ENCODE peak calls at places on chromosomes 11 and 22, in five cellular contexts. J is neuronal stem cell, A is mesenchymal stem cell, G is H9, M is H1. L is an unnamed sample.

GRCh38 chr22:22579869-22580604 is 21.0 kb upstream of the PRAME start:
- DNase-seq in J (no peak), A (no peak), M (no peak), G (no peak), L (no peak)

GRCh38 chr22:47337161-47337621 is 574.7 kb downstream of the TBC1D22A start:
- DNase-seq in G (no peak), A (no peak), M (no peak), J (no peak), L (no peak)

GRCh38 chr11:125110996-125111340 is 458 bp downstream of the TMEM218 start:
- DNase-seq in A (no peak), M (no peak), J (no peak), G (no peak), L (no peak)

GRCh38 chr11:69967484-69967883 is 110.6 kb upstream of the ANO1 start:
- DNase-seq in M (no peak), J (no peak), A (no peak), G (no peak), L (no peak)

GRCh38 chr11:44306469-44307244 is 3.3 kb downstream of the ALX4 start:
- DNase-seq in A (no peak), G (no peak), M (no peak), J (no peak), L (no peak)

GRCh38 chr11:108912587-108912986 is 247.7 kb downstream of the DDX10 start:
- DNase-seq in A (peak), J (no peak), G (no peak), M (no peak), L (peak)

GRCh38 chr11:2781413-2782274 is 81.8 kb upstream of the KCNQ1OT1 start:
- DNase-seq in J (no peak), G (no peak), M (no peak), A (peak), L (no peak)

GRCh38 chr11:68355471-68355870 is 43.1 kb downstream of the LRP5 start:
- DNase-seq in J (no peak), G (no peak), A (no peak), M (no peak), L (no peak)

GRCh38 chr11:73374130-73374529 is 2.1 kb upstream of the RELT start:
- DNase-seq in M (no peak), A (peak), G (no peak), J (no peak), L (peak)

GRCh38 chr11:1560011-1560579 is 12.0 kb downstream of the DUSP8 start:
- DNase-seq in M (no peak), G (peak), J (no peak), A (no peak), L (no peak)

GRCh38 chr11:62353841-62354240 is 16.6 kb downstream of the ASRGL1 start:
- DNase-seq in G (no peak), A (no peak), M (no peak), J (no peak), L (no peak)

GRCh38 chr11:69501891-69502860 is 20.7 kb downstream of the LINC01488 start:
- DNase-seq in J (no peak), G (no peak), A (no peak), M (no peak), L (no peak)

GRCh38 chr22:34475886-34476285 is 555.6 kb upstream of the LARGE1 start:
- DNase-seq in J (no peak), A (no peak), M (no peak), G (no peak), L (no peak)
- H2BK12ac ChIP-seq in J (no peak), A (no peak), M (no peak), G (no peak), L (no peak)

GRCh38 chr11:488579-488978 is 18.5 kb downstream of the RNH1 start:
- DNase-seq in M (no peak), A (no peak), G (no peak), J (no peak), L (no peak)
- H2BK12ac ChIP-seq in M (no peak), A (no peak), G (no peak), J (no peak), L (no peak)

GRCh38 chr22:17239156-17239701 is 20.0 kb upstream of the ADA2 start:
- DNase-seq in J (no peak), G (no peak), A (no peak), M (no peak), L (peak)

GRCh38 chr22:17235149-17235655 is 16.0 kb upstream of the ADA2 start:
- DNase-seq in M (peak), J (no peak), A (no peak), G (peak), L (no peak)

GRCh38 chr22:17235861-17236260 is 16.6 kb upstream of the ADA2 start:
- DNase-seq in G (no peak), M (no peak), J (no peak), A (no peak), L (no peak)

GRCh38 chr22:17234144-17234623 is 14.9 kb upstream of the ADA2 start:
- DNase-seq in A (no peak), M (peak), G (peak), J (peak), L (no peak)

DNA sequence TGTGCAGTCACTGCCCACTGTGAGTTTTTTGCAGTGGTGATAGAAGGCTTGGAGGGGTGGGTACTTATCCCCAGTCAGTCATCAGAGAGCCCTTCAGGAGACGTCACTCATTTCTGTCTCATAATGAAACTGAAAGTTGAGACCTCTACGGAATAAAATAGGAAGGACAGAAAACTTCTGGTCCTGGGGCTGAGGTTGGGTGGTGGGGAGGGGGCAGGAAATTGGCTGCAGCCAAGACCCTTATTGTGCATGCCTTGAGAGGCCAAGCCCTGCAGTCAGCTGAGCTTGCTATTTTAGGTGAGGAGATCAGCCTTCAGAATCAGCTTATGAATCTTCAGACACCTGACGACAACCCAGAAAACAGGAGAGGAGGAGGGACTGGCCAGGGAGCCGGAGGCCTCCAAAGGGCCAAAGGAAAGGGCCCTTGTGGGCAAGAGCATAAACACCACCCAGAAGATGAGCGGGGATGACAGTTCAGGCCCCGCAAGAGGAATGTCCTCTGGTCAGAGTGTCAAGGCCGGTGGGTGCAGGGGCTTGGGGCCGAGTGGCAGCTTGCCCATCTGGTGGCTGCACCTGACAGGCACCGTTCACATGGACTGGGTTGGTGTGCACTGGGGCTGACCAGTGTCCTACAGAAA is 17.9 kb upstream of the ADA2 start:
- DNase-seq in M (no peak), A (no peak), J (no peak), G (no peak), L (peak)
- H2BK12ac ChIP-seq in M (peak), A (no peak), J (no peak), G (no peak), L (no peak)

DNA sequence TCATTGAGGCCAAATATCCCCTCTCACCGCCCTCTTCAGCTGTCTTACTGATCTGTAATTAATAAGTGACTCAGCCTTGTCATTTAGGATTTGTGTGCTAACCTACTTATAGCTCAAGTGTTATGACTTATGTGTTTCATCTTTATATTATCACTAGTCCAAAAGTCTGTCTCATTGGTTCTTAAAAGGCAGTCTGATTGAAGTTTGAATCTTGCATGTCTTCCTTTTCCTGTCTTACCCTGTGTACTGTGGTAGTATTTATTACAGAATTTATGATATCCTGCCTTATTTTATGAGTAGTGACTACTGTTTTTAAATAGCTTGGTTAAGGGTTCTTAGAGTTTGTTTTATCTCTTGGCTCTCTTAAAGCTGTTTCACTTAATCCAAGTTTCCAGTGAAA is 6.3 kb downstream of the DEPDC7 start:
- DNase-seq in M (no peak), G (no peak), J (no peak), A (no peak), L (no peak)
- H2BK12ac ChIP-seq in M (no peak), G (no peak), J (no peak), A (no peak), L (no peak)

DNA sequence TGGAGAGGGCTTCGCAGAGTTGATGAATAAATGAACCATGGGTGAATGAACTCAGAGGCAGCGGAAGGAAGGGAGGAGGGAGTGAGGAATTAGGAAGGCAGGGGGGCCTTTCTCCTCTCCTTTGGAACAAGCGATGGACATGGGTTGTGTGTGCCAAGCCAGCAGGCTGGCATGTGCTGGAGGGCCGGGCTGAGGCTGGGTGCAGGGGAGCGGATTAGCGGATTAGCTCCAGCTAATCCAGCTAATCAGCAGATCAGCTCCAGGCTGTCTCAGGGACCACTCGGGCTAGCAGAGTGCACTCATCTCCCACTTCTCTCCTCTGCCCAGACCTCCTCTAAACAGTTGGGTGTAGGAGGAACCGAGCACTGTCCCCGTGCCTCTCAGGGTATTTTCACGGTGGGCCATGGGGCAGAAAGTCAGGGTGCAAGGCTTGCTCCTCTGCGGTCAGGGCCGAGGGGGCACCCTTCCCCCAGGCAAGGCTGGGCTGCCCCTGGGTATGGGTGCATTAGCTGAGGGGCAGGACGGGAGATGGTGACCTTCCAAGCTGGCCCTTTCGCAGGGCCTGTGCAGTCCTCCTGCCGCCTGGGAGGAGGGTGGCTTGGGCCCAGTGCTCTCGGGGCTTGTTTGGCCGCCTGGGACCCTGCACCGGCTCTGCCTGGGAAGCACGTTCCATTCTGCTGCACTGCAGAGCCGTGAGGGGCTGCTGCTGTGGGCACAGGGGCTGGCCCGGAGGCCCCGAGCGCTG is 120.3 kb upstream of the B3GAT1 start:
- DNase-seq in J (no peak), A (no peak), G (peak), M (no peak), L (no peak)
- H2BK12ac ChIP-seq in J (peak), A (no peak), G (no peak), M (no peak), L (no peak)

GRCh38 chr22:33573479-33573878 is 346.8 kb downstream of the LARGE1 start:
- DNase-seq in M (no peak), A (no peak), J (no peak), G (no peak), L (no peak)
- H2BK12ac ChIP-seq in M (no peak), A (no peak), J (no peak), G (no peak), L (no peak)

GRCh38 chr11:119756169-119756568 is 27.2 kb upstream of the NECTIN1 start:
- DNase-seq in M (no peak), A (no peak), G (no peak), J (no peak), L (no peak)

GRCh38 chr11:119752946-119753345 is 23.9 kb upstream of the NECTIN1 start:
- DNase-seq in A (no peak), M (no peak), J (no peak), G (no peak), L (no peak)

GRCh38 chr11:119755351-119756071 is 26.5 kb upstream of the NECTIN1 start:
- DNase-seq in G (no peak), A (no peak), J (no peak), M (no peak), L (no peak)

GRCh38 chr11:119754199-119754598 is 25.2 kb upstream of the NECTIN1 start:
- DNase-seq in G (no peak), A (no peak), M (no peak), J (no peak), L (no peak)

GRCh38 chr11:119754656-119755350 is 25.8 kb upstream of the NECTIN1 start:
- DNase-seq in M (no peak), J (no peak), A (no peak), G (no peak), L (no peak)
- H2BK12ac ChIP-seq in M (no peak), J (no peak), A (no peak), G (no peak), L (no peak)

GRCh38 chr22:50436841-50437341 is 37.9 kb downstream of the SBF1 start:
- DNase-seq in G (peak), M (no peak), J (no peak), A (no peak), L (no peak)
- H2BK12ac ChIP-seq in G (no peak), M (no peak), J (no peak), A (no peak), L (no peak)

L was measured in trophoblast cell.